ENCODE peak calls at places on chromosome 16, in seven cellular contexts. One of them, this sample, is unnamed.

GRCh38 chr16:4515611-4516233 is 22.9 kb downstream of the CDIP1 start:
- DNase-seq in A549: no peak
- DNase-seq in ovary: no peak
- DNase-seq in stomach: no peak
- DNase-seq in thyroid gland: no peak
- DNase-seq in heart left ventricle: no peak
- DNase-seq in uterus: no peak
- DNase-seq in this sample: no peak

GRCh38 chr16:4157376-4157825 is 41.2 kb upstream of the ADCY9 start:
- DNase-seq in A549: no peak
- DNase-seq in ovary: no peak
- DNase-seq in stomach: no peak
- DNase-seq in thyroid gland: no peak
- DNase-seq in heart left ventricle: no peak
- DNase-seq in uterus: no peak
- DNase-seq in this sample: no peak

GRCh38 chr16:10743610-10744369 is at the start of gene NUBP1:
- DNase-seq in A549: peak; percentile 99
- DNase-seq in ovary: peak; percentile 100
- DNase-seq in stomach: peak; percentile 100
- DNase-seq in thyroid gland: peak; percentile 99
- DNase-seq in heart left ventricle: peak; percentile 99
- DNase-seq in uterus: peak; percentile 100
- DNase-seq in this sample: peak; percentile 100

GRCh38 chr16:69477546-69477945 is 53.1 kb downstream of the CYB5B start:
- DNase-seq in A549: no peak
- DNase-seq in ovary: no peak
- DNase-seq in stomach: no peak
- DNase-seq in thyroid gland: no peak
- DNase-seq in heart left ventricle: no peak
- DNase-seq in uterus: no peak
- DNase-seq in this sample: no peak

GRCh38 chr16:4663756-4664465 is 29.5 kb upstream of the NUDT16L1 start:
- DNase-seq in A549: no peak
- DNase-seq in ovary: no peak
- DNase-seq in stomach: peak; percentile 45
- DNase-seq in thyroid gland: no peak
- DNase-seq in heart left ventricle: peak; percentile 70
- DNase-seq in uterus: no peak
- DNase-seq in this sample: peak; percentile 95

GRCh38 chr16:24504467-24505345 is 34.7 kb upstream of the RBBP6 start:
- DNase-seq in A549: peak; percentile 74
- DNase-seq in ovary: peak; percentile 29
- DNase-seq in stomach: peak; percentile 38
- DNase-seq in thyroid gland: peak; percentile 32
- DNase-seq in heart left ventricle: peak; percentile 35
- DNase-seq in uterus: peak; percentile 29
- DNase-seq in this sample: peak; percentile 52

GRCh38 chr16:31052131-31052530 is 18.8 kb downstream of the STX4 start:
- DNase-seq in A549: peak; percentile 90
- DNase-seq in ovary: no peak
- DNase-seq in stomach: no peak
- DNase-seq in thyroid gland: no peak
- DNase-seq in heart left ventricle: no peak
- DNase-seq in uterus: no peak
- DNase-seq in this sample: no peak

GRCh38 chr16:72938426-72939164 is 109.3 kb downstream of the ZFHX3 start:
- DNase-seq in A549: peak; percentile 59
- DNase-seq in ovary: peak; percentile 84
- DNase-seq in stomach: peak; percentile 46
- DNase-seq in thyroid gland: peak; percentile 93
- DNase-seq in heart left ventricle: peak; percentile 89
- DNase-seq in uterus: peak; percentile 83
- DNase-seq in this sample: peak; percentile 63

GRCh38 chr16:48481772-48482171 is 96.6 kb upstream of the SIAH1 start:
- DNase-seq in A549: no peak
- DNase-seq in ovary: no peak
- DNase-seq in stomach: no peak
- DNase-seq in thyroid gland: no peak
- DNase-seq in heart left ventricle: no peak
- DNase-seq in uterus: no peak
- DNase-seq in this sample: no peak

GRCh38 chr16:86375370-86375769 is 135.0 kb upstream of the FOXF1 start:
- DNase-seq in A549: no peak
- DNase-seq in ovary: no peak
- DNase-seq in stomach: no peak
- DNase-seq in thyroid gland: no peak
- DNase-seq in heart left ventricle: no peak
- DNase-seq in uterus: no peak
- DNase-seq in this sample: no peak

GRCh38 chr16:67540756-67541155 is 12.1 kb downstream of the RIPOR1 start:
- DNase-seq in A549: no peak
- DNase-seq in ovary: no peak
- DNase-seq in stomach: no peak
- DNase-seq in thyroid gland: no peak
- DNase-seq in heart left ventricle: no peak
- DNase-seq in uterus: no peak
- DNase-seq in this sample: peak; percentile 11

GRCh38 chr16:83054302-83054701 is 427.5 kb downstream of the CDH13 start:
- DNase-seq in A549: no peak
- DNase-seq in ovary: no peak
- DNase-seq in stomach: no peak
- DNase-seq in thyroid gland: no peak
- DNase-seq in heart left ventricle: no peak
- DNase-seq in uterus: no peak
- DNase-seq in this sample: no peak

GRCh38 chr16:55948230-55948629 is 73.1 kb upstream of the CES5A start:
- DNase-seq in A549: no peak
- DNase-seq in ovary: no peak
- DNase-seq in stomach: no peak
- DNase-seq in thyroid gland: no peak
- DNase-seq in heart left ventricle: no peak
- DNase-seq in uterus: no peak
- DNase-seq in this sample: no peak

GRCh38 chr16:52383640-52384292 is 163.2 kb downstream of the TOX3 start:
- DNase-seq in A549: no peak
- DNase-seq in ovary: no peak
- DNase-seq in stomach: no peak
- DNase-seq in thyroid gland: no peak
- DNase-seq in heart left ventricle: no peak
- DNase-seq in uterus: no peak
- DNase-seq in this sample: peak; percentile 52

GRCh38 chr16:49441366-49441780 is 67.8 kb downstream of the C16orf78 start:
- DNase-seq in A549: no peak
- DNase-seq in ovary: peak; percentile 35
- DNase-seq in stomach: peak; percentile 47
- DNase-seq in thyroid gland: peak; percentile 37
- DNase-seq in heart left ventricle: peak; percentile 75
- DNase-seq in uterus: no peak
- DNase-seq in this sample: peak; percentile 45

GRCh38 chr16:65672960-65673359 is 551.1 kb upstream of the CDH11 start:
- DNase-seq in A549: no peak
- DNase-seq in ovary: no peak
- DNase-seq in stomach: no peak
- DNase-seq in thyroid gland: no peak
- DNase-seq in heart left ventricle: no peak
- DNase-seq in uterus: no peak
- DNase-seq in this sample: no peak

GRCh38 chr16:50371936-50372595 is 3.3 kb upstream of the BRD7 start:
- DNase-seq in A549: no peak
- DNase-seq in ovary: peak; percentile 28
- DNase-seq in stomach: no peak
- DNase-seq in thyroid gland: no peak
- DNase-seq in heart left ventricle: no peak
- DNase-seq in uterus: no peak
- DNase-seq in this sample: no peak

GRCh38 chr16:17757808-17758207 is 287.0 kb upstream of the XYLT1 start:
- DNase-seq in A549: no peak
- DNase-seq in ovary: no peak
- DNase-seq in stomach: no peak
- DNase-seq in thyroid gland: no peak
- DNase-seq in heart left ventricle: no peak
- DNase-seq in uterus: no peak
- DNase-seq in this sample: no peak

GRCh38 chr16:23182675-23183485 is at the start of gene SCNN1G:
- DNase-seq in A549: no peak
- DNase-seq in ovary: no peak
- DNase-seq in stomach: peak; percentile 31
- DNase-seq in thyroid gland: peak; percentile 91
- DNase-seq in heart left ventricle: no peak
- DNase-seq in uterus: peak; percentile 12
- DNase-seq in this sample: no peak

GRCh38 chr16:59558679-59559078 is 824.6 kb upstream of the GOT2 start:
- DNase-seq in A549: no peak
- DNase-seq in ovary: no peak
- DNase-seq in stomach: no peak
- DNase-seq in thyroid gland: no peak
- DNase-seq in heart left ventricle: no peak
- DNase-seq in uterus: no peak
- DNase-seq in this sample: no peak

GRCh38 chr16:70747703-70748631 is 53.0 kb downstream of the VAC14 start:
- DNase-seq in A549: no peak
- DNase-seq in ovary: no peak
- DNase-seq in stomach: no peak
- DNase-seq in thyroid gland: peak; percentile 87
- DNase-seq in heart left ventricle: no peak
- DNase-seq in uterus: no peak
- DNase-seq in this sample: peak; percentile 67

GRCh38 chr16:68798398-68798797 is 44.9 kb upstream of the TANGO6 start:
- DNase-seq in A549: no peak
- DNase-seq in ovary: no peak
- DNase-seq in stomach: no peak
- DNase-seq in thyroid gland: no peak
- DNase-seq in heart left ventricle: no peak
- DNase-seq in uterus: no peak
- DNase-seq in this sample: no peak

GRCh38 chr16:51003850-51004566 is 147.1 kb downstream of the SALL1 start:
- DNase-seq in A549: no peak
- DNase-seq in ovary: no peak
- DNase-seq in stomach: peak; percentile 54
- DNase-seq in thyroid gland: no peak
- DNase-seq in heart left ventricle: no peak
- DNase-seq in uterus: no peak
- DNase-seq in this sample: peak; percentile 69

GRCh38 chr16:3074860-3075545 is 9.6 kb downstream of the IL32 start:
- DNase-seq in A549: no peak
- DNase-seq in ovary: no peak
- DNase-seq in stomach: peak; percentile 46
- DNase-seq in thyroid gland: peak; percentile 29
- DNase-seq in heart left ventricle: no peak
- DNase-seq in uterus: no peak
- DNase-seq in this sample: no peak

DNA sequence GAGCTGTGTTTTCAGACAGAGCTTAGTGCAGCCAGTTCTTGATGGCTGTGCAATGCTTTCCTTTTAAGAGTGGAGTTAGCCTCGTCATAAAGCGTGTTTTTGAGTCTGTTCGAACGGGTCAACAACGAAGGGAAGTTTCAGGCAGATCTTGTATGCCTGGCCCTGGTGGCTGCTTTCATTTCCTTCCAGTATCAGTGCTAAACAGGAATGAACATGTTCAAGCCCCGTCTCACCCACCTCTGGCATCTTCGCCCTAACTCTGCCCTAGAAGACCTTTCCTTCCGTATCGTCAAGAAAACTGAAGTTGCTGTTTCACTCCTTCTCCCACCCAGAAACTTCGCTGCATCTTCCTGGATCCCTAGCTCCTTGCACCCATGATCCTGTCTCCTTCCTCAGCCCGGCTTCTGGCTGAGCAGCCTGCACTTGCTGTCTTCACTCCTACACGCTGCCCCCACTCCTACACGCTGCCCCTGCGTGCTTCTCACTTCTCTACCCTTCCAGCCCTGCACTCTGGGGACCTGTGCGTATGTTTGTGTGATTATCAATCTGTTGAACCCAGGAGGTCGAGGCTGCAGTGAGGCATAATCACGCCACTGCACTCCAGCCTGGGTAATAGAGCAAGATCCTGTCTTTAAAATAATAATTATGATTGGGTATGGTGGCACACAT is 55.3 kb downstream of the USP10 start:
- DNase-seq in A549: no peak
- DNase-seq in ovary: no peak
- DNase-seq in stomach: no peak
- DNase-seq in thyroid gland: no peak
- DNase-seq in heart left ventricle: no peak
- DNase-seq in uterus: no peak
- DNase-seq in this sample: no peak
- TF ChIP-seq POLR2A in A549: no peak
- TF ChIP-seq POLR2A in ovary: no peak
- TF ChIP-seq POLR2A in stomach: no peak
- TF ChIP-seq POLR2A in thyroid gland: no peak
- TF ChIP-seq POLR2A in heart left ventricle: no peak
- TF ChIP-seq POLR2A in uterus: no peak
- TF ChIP-seq POLR2A in this sample: no peak

GRCh38 chr16:27408012-27408601 is 6.1 kb downstream of the IL21R start:
- DNase-seq in A549: no peak
- DNase-seq in ovary: no peak
- DNase-seq in stomach: no peak
- DNase-seq in thyroid gland: no peak
- DNase-seq in heart left ventricle: no peak
- DNase-seq in uterus: no peak
- DNase-seq in this sample: no peak
- TF ChIP-seq POLR2A in A549: no peak
- TF ChIP-seq POLR2A in ovary: no peak
- TF ChIP-seq POLR2A in stomach: no peak
- TF ChIP-seq POLR2A in thyroid gland: no peak
- TF ChIP-seq POLR2A in heart left ventricle: no peak
- TF ChIP-seq POLR2A in uterus: no peak
- TF ChIP-seq POLR2A in this sample: no peak

GRCh38 chr16:228917-229730 is at the start of gene LUC7L:
- DNase-seq in A549: peak; percentile 91
- DNase-seq in ovary: peak; percentile 87
- DNase-seq in stomach: peak; percentile 87
- DNase-seq in thyroid gland: peak; percentile 86
- DNase-seq in heart left ventricle: peak; percentile 91
- DNase-seq in uterus: peak; percentile 87
- DNase-seq in this sample: peak; percentile 90
- TF ChIP-seq POLR2A in A549: peak; percentile 95
- TF ChIP-seq POLR2A in ovary: peak; percentile 99
- TF ChIP-seq POLR2A in stomach: peak; percentile 62
- TF ChIP-seq POLR2A in thyroid gland: peak; percentile 95
- TF ChIP-seq POLR2A in heart left ventricle: peak; percentile 93
- TF ChIP-seq POLR2A in uterus: peak; percentile 98
- TF ChIP-seq POLR2A in this sample: peak; percentile 95

DNA sequence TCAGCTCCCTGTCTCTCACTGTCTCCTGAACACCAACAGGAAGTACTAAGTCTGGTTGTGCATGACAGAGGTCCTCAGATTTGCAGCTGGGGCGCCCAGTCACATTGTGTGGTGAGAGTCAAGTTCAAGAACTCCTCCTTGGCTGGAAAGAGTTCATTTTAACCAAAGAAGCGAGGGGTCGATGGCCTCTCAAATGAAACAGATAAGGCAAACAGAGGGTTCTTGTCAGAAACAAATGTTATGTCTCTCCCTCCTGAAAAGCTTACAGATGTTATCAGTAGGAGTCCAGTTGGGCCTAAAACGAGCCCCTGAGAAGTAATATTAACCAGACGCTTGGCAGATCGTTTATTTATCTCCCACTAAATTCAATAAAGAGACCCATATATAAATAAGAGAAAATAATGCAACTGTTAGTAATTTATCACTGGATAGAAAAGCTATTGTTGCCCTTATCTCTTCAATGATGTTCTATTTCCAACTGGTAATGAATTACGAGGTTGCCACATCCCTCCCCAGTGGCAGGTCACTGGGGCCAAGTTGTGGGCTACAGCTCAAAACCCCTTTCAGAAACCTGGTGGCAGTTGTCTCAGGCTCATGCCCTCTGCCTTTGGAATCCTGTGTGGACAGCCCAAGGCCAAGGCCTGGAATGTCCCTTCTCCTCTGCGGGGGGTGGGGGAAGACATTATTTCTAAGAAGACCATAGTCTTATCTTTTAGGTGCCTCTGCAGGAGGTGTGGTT is 307.5 kb upstream of the DYNLRB2 start:
- DNase-seq in A549: no peak
- DNase-seq in ovary: no peak
- DNase-seq in stomach: no peak
- DNase-seq in thyroid gland: no peak
- DNase-seq in heart left ventricle: no peak
- DNase-seq in uterus: no peak
- DNase-seq in this sample: no peak
- TF ChIP-seq POLR2A in A549: no peak
- TF ChIP-seq POLR2A in ovary: no peak
- TF ChIP-seq POLR2A in stomach: no peak
- TF ChIP-seq POLR2A in thyroid gland: no peak
- TF ChIP-seq POLR2A in heart left ventricle: no peak
- TF ChIP-seq POLR2A in uterus: no peak
- TF ChIP-seq POLR2A in this sample: no peak